ENCODE peak calls at places on chromosomes 11 and 22, in six cellular contexts. L is cardiac fibroblast; T is stimulated activated CD4-positive, alpha-beta T cell treated with anti-CD3 and anti-CD28 coated beads, Interleukin-4, amount 100 ng/mL, for 48 hours; F is fibroblast of the aortic adventitia; H is iPS-NIHi11; D is osteocyte. P is an unnamed sample.

GRCh38 chr11:128926000-128926399 is 16.7 kb downstream of the TP53AIP1 start:
- DNase-seq in F (no peak), T (no peak), L (no peak), H (no peak), D (no peak), P (no peak)

GRCh38 chr11:10902756-10903155 is 44.9 kb upstream of the ZBED5 start:
- DNase-seq in T (no peak), D (no peak), F (no peak), H (no peak), L (no peak), P (no peak)

GRCh38 chr11:76588455-76589325 is 81.9 kb downstream of the LRRC32 start:
- DNase-seq in F (peak; percentile 35), T (peak; percentile 38), L (peak; percentile 84), D (no peak), H (peak; percentile 14), P (peak; percentile 97)

GRCh38 chr11:105618343-105618955 is 8.6 kb downstream of the GRIA4 start:
- DNase-seq in T (no peak), F (no peak), L (no peak), H (no peak), D (no peak), P (no peak)

GRCh38 chr11:114111369-114112042 is 52.0 kb downstream of the ZBTB16 start:
- DNase-seq in H (no peak), T (no peak), L (peak; percentile 84), F (no peak), D (no peak), P (peak; percentile 51)

GRCh38 chr22:23012081-23012622 is 58.2 kb upstream of the GNAZ start:
- DNase-seq in H (no peak), D (no peak), T (peak; percentile 17), F (no peak), L (no peak), P (no peak)

GRCh38 chr11:116199182-116199581 is 573.6 kb downstream of the BUD13 start:
- DNase-seq in L (no peak), H (no peak), T (no peak), D (no peak), F (no peak), P (no peak)

GRCh38 chr11:69439651-69440464 is 41.6 kb upstream of the LINC01488 start:
- DNase-seq in L (no peak), H (no peak), D (no peak), F (no peak), T (no peak), P (no peak)

GRCh38 chr11:110919241-110919893 is 207.1 kb upstream of the ARHGAP20 start:
- DNase-seq in L (no peak), H (no peak), F (peak; percentile 3), T (no peak), D (no peak), P (no peak)

GRCh38 chr22:30253205-30253852 is 6.8 kb upstream of the LIF start:
- DNase-seq in L (peak; percentile 54), T (no peak), D (no peak), H (no peak), F (peak; percentile 62), P (peak; percentile 32)

GRCh38 chr11:33691051-33691864 is 9.4 kb downstream of the C11orf91 start:
- DNase-seq in L (no peak), T (no peak), F (no peak), H (no peak), D (no peak), P (no peak)

GRCh38 chr22:38172489-38173155 is 9.0 kb downstream of the PLA2G6 start:
- DNase-seq in F (no peak), T (no peak), L (peak; percentile 71), H (no peak), D (no peak), P (peak; percentile 99)

GRCh38 chr22:19522190-19522880 is 1.9 kb downstream of the CLDN5 start:
- DNase-seq in D (no peak), L (no peak), F (no peak), H (peak; percentile 40), T (no peak), P (peak; percentile 50)

GRCh38 chr11:79312591-79313267 is 128.1 kb downstream of the TENM4 start:
- DNase-seq in T (no peak), L (no peak), F (peak; percentile 46), D (no peak), H (no peak), P (no peak)

GRCh38 chr22:25068701-25069100 is 116.2 kb downstream of the KIAA1671 start:
- DNase-seq in L (no peak), H (no peak), F (no peak), T (no peak), D (no peak), P (no peak)

GRCh38 chr11:117248341-117248740 is 15.9 kb downstream of the RNF214 start:
- DNase-seq in L (no peak), F (no peak), T (no peak), H (no peak), D (no peak), P (no peak)

GRCh38 chr22:19059481-19060278 is 62.5 kb downstream of the DGCR2 start:
- DNase-seq in D (peak; percentile 69), F (no peak), H (no peak), T (no peak), L (no peak), P (no peak)

GRCh38 chr11:64004590-64004984 is 18.3 kb downstream of the OTUB1 start:
- DNase-seq in T (no peak), H (no peak), L (no peak), F (no peak), D (no peak), P (no peak)

GRCh38 chr11:16897460-16898061 is 116.7 kb downstream of the PLEKHA7 start:
- DNase-seq in H (peak; percentile 72), T (no peak), F (no peak), L (no peak), D (no peak), P (peak; percentile 75)

GRCh38 chr11:120147094-120147949 is 9.4 kb upstream of the TRIM29 start:
- DNase-seq in F (no peak), D (peak; percentile 78), H (peak; percentile 3), L (no peak), T (no peak), P (no peak)

GRCh38 chr11:102926517-102926916 is 29.0 kb downstream of the MMP13 start:
- DNase-seq in F (no peak), D (no peak), L (no peak), H (no peak), T (no peak), P (no peak)

GRCh38 chr11:46300270-46300669 is 22.8 kb downstream of the CREB3L1 start:
- DNase-seq in H (no peak), T (no peak), L (no peak), D (no peak), F (no peak), P (no peak)

GRCh38 chr11:78586452-78587046 is 11.9 kb upstream of the NARS2 start:
- DNase-seq in T (no peak), H (peak; percentile 37), L (no peak), F (no peak), D (no peak), P (peak; percentile 41)

GRCh38 chr22:19480173-19480568 is 451 bp downstream of the CDC45 start:
- DNase-seq in T (peak; percentile 24), L (no peak), D (no peak), F (no peak), H (no peak), P (no peak)

GRCh38 chr11:112797653-112798293 is 163.4 kb upstream of the NCAM1 start:
- DNase-seq in H (peak; percentile 55), F (peak; percentile 33), D (no peak), L (peak; percentile 48), T (peak; percentile 5), P (no peak)

GRCh38 chr11:72483412-72484186 is 49.3 kb upstream of the CLPB start:
- DNase-seq in T (no peak), F (peak; percentile 37), H (no peak), L (peak; percentile 80), D (no peak), P (peak; percentile 95)

GRCh38 chr11:61515686-61516085 is 7.1 kb downstream of the LRRC10B start:
- DNase-seq in T (no peak), H (no peak), F (no peak), D (no peak), L (no peak), P (no peak)

GRCh38 chr22:37141476-37141875 is 8.2 kb downstream of the IL2RB start:
- DNase-seq in D (no peak), F (no peak), T (no peak), H (no peak), L (no peak), P (no peak)

P was measured in dermis blood vessel endothelial cell.